ENCODE peak calls at places on chromosomes 2 and 18, in five cellular contexts. One of them, this sample, is unnamed.

GRCh38 chr2:128259585-128259984 is 59.1 kb downstream of the HS6ST1 start:
- DNase-seq in transverse colon: no peak
- DNase-seq in A549: no peak
- DNase-seq in body of pancreas: no peak
- DNase-seq in ovary: no peak
- DNase-seq in this sample: no peak

GRCh38 chr2:232941400-232941799 is 71.3 kb downstream of the SNORC start:
- DNase-seq in transverse colon: no peak
- DNase-seq in A549: no peak
- DNase-seq in body of pancreas: no peak
- DNase-seq in ovary: no peak
- DNase-seq in this sample: peak; percentile 1

GRCh38 chr2:150856596-150857281 is 369.3 kb upstream of the RND3 start:
- DNase-seq in transverse colon: no peak
- DNase-seq in A549: no peak
- DNase-seq in body of pancreas: no peak
- DNase-seq in ovary: no peak
- DNase-seq in this sample: no peak

GRCh38 chr2:153287109-153287801 is 191.3 kb downstream of the RPRM start:
- DNase-seq in transverse colon: no peak
- DNase-seq in A549: peak; percentile 2
- DNase-seq in body of pancreas: peak; percentile 36
- DNase-seq in ovary: no peak
- DNase-seq in this sample: no peak

GRCh38 chr2:129050116-129050515 is 731.4 kb upstream of the HS6ST1 start:
- DNase-seq in transverse colon: no peak
- DNase-seq in A549: no peak
- DNase-seq in body of pancreas: no peak
- DNase-seq in ovary: no peak
- DNase-seq in this sample: no peak

GRCh38 chr18:7601249-7601620 is 34.1 kb downstream of the PTPRM start:
- DNase-seq in transverse colon: no peak
- DNase-seq in A549: no peak
- DNase-seq in body of pancreas: no peak
- DNase-seq in ovary: no peak
- DNase-seq in this sample: no peak

GRCh38 chr2:240956161-240956934 is 42.1 kb upstream of the SNED1 start:
- DNase-seq in transverse colon: no peak
- DNase-seq in A549: no peak
- DNase-seq in body of pancreas: no peak
- DNase-seq in ovary: peak; percentile 32
- DNase-seq in this sample: no peak

GRCh38 chr2:3738454-3738853 is 35.1 kb downstream of the DCDC2C start:
- DNase-seq in transverse colon: no peak
- DNase-seq in A549: peak; percentile 75
- DNase-seq in body of pancreas: no peak
- DNase-seq in ovary: no peak
- DNase-seq in this sample: peak; percentile 60

GRCh38 chr2:30148850-30149249 is 2.0 kb downstream of the YPEL5 start:
- DNase-seq in transverse colon: no peak
- DNase-seq in A549: no peak
- DNase-seq in body of pancreas: no peak
- DNase-seq in ovary: no peak
- DNase-seq in this sample: no peak

GRCh38 chr2:3728104-3729054 is 25.0 kb downstream of the DCDC2C start:
- DNase-seq in transverse colon: no peak
- DNase-seq in A549: peak; percentile 65
- DNase-seq in body of pancreas: no peak
- DNase-seq in ovary: peak; percentile 38
- DNase-seq in this sample: peak; percentile 59

GRCh38 chr18:76847926-76848325 is 25.6 kb downstream of the ZNF236 start:
- DNase-seq in transverse colon: no peak
- DNase-seq in A549: no peak
- DNase-seq in body of pancreas: no peak
- DNase-seq in ovary: no peak
- DNase-seq in this sample: no peak

GRCh38 chr2:75609937-75610508 is 36.6 kb upstream of the MRPL19 start:
- DNase-seq in transverse colon: no peak
- DNase-seq in A549: no peak
- DNase-seq in body of pancreas: no peak
- DNase-seq in ovary: no peak
- DNase-seq in this sample: no peak

GRCh38 chr18:41529093-41529492 is 425.9 kb upstream of the PIK3C3 start:
- DNase-seq in transverse colon: no peak
- DNase-seq in A549: no peak
- DNase-seq in body of pancreas: no peak
- DNase-seq in ovary: no peak
- DNase-seq in this sample: no peak

GRCh38 chr2:156593011-156593921 is 157.1 kb downstream of the GPD2 start:
- DNase-seq in transverse colon: no peak
- DNase-seq in A549: no peak
- DNase-seq in body of pancreas: no peak
- DNase-seq in ovary: no peak
- DNase-seq in this sample: no peak

GRCh38 chr2:168456526-168457176 is 579 bp downstream of the CERS6 start:
- DNase-seq in transverse colon: peak; percentile 45
- DNase-seq in A549: peak; percentile 18
- DNase-seq in body of pancreas: peak; percentile 59
- DNase-seq in ovary: peak; percentile 68
- DNase-seq in this sample: no peak

GRCh38 chr2:64479259-64480198 is 25.6 kb downstream of the LGALSL start:
- DNase-seq in transverse colon: no peak
- DNase-seq in A549: no peak
- DNase-seq in body of pancreas: no peak
- DNase-seq in ovary: no peak
- DNase-seq in this sample: no peak

GRCh38 chr2:212027681-212028628 is 510.6 kb downstream of the ERBB4 start:
- DNase-seq in transverse colon: no peak
- DNase-seq in A549: no peak
- DNase-seq in body of pancreas: no peak
- DNase-seq in ovary: no peak
- DNase-seq in this sample: no peak

GRCh38 chr2:144996225-144996795 is 476.4 kb upstream of the ZEB2 start:
- DNase-seq in transverse colon: no peak
- DNase-seq in A549: no peak
- DNase-seq in body of pancreas: no peak
- DNase-seq in ovary: no peak
- DNase-seq in this sample: no peak

GRCh38 chr2:123085479-123085878 is 939.6 kb upstream of the CNTNAP5 start:
- DNase-seq in transverse colon: no peak
- DNase-seq in A549: no peak
- DNase-seq in body of pancreas: no peak
- DNase-seq in ovary: no peak
- DNase-seq in this sample: no peak

GRCh38 chr18:76421291-76422078 is 73.6 kb downstream of the ZNF516 start:
- DNase-seq in transverse colon: no peak
- DNase-seq in A549: no peak
- DNase-seq in body of pancreas: no peak
- DNase-seq in ovary: no peak
- DNase-seq in this sample: no peak

GRCh38 chr2:120552800-120553471 is 182.7 kb upstream of the GLI2 start:
- DNase-seq in transverse colon: peak; percentile 84
- DNase-seq in A549: peak; percentile 87
- DNase-seq in body of pancreas: peak; percentile 96
- DNase-seq in ovary: peak; percentile 68
- DNase-seq in this sample: peak; percentile 75

GRCh38 chr18:32438173-32438572 is 32.5 kb downstream of the GAREM1 start:
- DNase-seq in transverse colon: no peak
- DNase-seq in A549: no peak
- DNase-seq in body of pancreas: peak; percentile 9
- DNase-seq in ovary: no peak
- DNase-seq in this sample: no peak

GRCh38 chr2:127526940-127527804 is 883 bp upstream of the IWS1 start:
- DNase-seq in transverse colon: no peak
- DNase-seq in A549: peak; percentile 26
- DNase-seq in body of pancreas: no peak
- DNase-seq in ovary: no peak
- DNase-seq in this sample: no peak

GRCh38 chr2:111160758-111161157 is 40.0 kb downstream of the BCL2L11 start:
- DNase-seq in transverse colon: no peak
- DNase-seq in A549: no peak
- DNase-seq in body of pancreas: no peak
- DNase-seq in ovary: no peak
- DNase-seq in this sample: no peak

GRCh38 chr18:58438161-58438983 is 190.5 kb downstream of the ALPK2 start:
- DNase-seq in transverse colon: no peak
- DNase-seq in A549: no peak
- DNase-seq in body of pancreas: no peak
- DNase-seq in ovary: no peak
- DNase-seq in this sample: no peak

GRCh38 chr18:53991805-53992204 is 232.7 kb downstream of the MBD2 start:
- DNase-seq in transverse colon: no peak
- DNase-seq in A549: no peak
- DNase-seq in body of pancreas: no peak
- DNase-seq in ovary: no peak
- DNase-seq in this sample: no peak

GRCh38 chr2:26018184-26018716 is 15.6 kb upstream of the RAB10 start:
- DNase-seq in transverse colon: peak; percentile 83
- DNase-seq in A549: peak; percentile 95
- DNase-seq in body of pancreas: peak; percentile 93
- DNase-seq in ovary: peak; percentile 77
- DNase-seq in this sample: peak; percentile 93

GRCh38 chr18:79704631-79705030 is 25.0 kb downstream of the CTDP1 start:
- DNase-seq in transverse colon: no peak
- DNase-seq in A549: no peak
- DNase-seq in body of pancreas: no peak
- DNase-seq in ovary: no peak
- DNase-seq in this sample: no peak

GRCh38 chr18:48201337-48201705 is 207.9 kb downstream of the ZBTB7C start:
- DNase-seq in transverse colon: no peak
- DNase-seq in A549: no peak
- DNase-seq in body of pancreas: no peak
- DNase-seq in ovary: no peak
- DNase-seq in this sample: no peak

DNA sequence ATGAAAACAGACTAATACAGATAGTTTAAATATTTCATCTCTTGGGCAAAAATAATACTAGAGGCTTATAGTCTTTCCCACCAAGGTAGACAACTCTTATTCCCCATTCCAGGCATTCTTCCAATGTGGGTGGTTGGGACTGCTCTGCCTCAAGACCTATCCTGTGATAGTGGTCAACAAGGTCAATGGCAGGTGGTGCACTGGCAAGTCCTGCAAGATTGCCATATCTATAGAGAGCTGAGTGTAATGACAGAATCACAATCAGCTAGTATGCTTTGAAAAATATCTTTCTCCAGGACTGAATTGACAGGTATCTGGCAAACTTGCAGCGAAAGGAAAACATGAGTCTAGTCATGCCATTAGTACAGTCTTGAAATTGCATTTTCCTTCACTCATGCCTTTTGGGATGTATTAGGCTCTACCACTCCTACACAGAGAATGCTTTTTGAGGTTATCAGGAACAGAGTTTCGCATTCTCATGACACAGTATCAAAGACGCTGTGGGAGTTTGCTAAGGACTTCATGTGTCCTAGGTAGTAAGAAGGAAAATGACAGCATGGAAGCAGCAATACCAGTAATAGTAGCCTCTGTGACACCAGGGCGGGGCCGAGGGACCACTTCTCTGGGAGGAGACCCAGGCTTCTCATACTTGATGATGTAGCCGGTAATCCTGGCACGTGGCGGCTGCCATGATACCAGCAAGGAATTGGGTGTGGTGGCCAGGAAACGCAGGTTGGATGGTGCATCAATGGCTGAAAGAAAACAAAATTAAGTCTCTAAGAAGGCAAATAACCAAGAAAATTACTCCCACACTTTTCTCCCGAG is 61.0 kb downstream of the FN1 start:
- DNase-seq in transverse colon: no peak
- DNase-seq in A549: no peak
- DNase-seq in body of pancreas: no peak
- DNase-seq in ovary: no peak
- DNase-seq in this sample: no peak
- TF ChIP-seq POLR2A in transverse colon: no peak
- TF ChIP-seq POLR2A in A549: no peak
- TF ChIP-seq POLR2A in body of pancreas: no peak
- TF ChIP-seq POLR2A in ovary: no peak
- TF ChIP-seq POLR2A in this sample: no peak

GRCh38 chr2:85327757-85328617 is at the start of gene TGOLN2:
- DNase-seq in transverse colon: peak; percentile 95
- DNase-seq in A549: peak; percentile 98
- DNase-seq in body of pancreas: peak; percentile 94
- DNase-seq in ovary: peak; percentile 95
- DNase-seq in this sample: peak; percentile 90
- TF ChIP-seq CTCF in transverse colon: no peak
- TF ChIP-seq CTCF in A549: no peak
- TF ChIP-seq CTCF in body of pancreas: no peak
- TF ChIP-seq CTCF in ovary: no peak
- TF ChIP-seq CTCF in this sample: no peak

DNA sequence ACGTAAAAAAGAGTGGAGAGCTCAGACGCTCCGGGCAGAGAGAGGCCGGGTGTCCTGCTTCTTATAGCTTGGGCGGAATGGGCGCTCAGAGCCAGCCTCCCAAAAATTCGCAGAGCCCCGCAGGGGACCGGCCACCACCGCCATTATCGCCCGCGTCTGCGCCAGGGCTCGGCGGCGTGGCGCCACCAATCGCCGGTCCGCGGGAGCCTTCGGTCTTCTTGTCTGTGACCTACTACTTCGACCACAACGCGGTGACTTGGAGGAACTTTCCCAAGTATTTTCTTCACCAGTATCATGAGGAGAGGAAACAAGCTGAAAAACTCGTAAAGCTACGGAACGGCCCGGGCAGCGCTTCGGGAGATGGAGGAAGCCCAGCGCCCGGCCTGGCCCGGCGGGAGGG is 1138.1 kb upstream of the CHAC2 start:
- DNase-seq in transverse colon: no peak
- DNase-seq in A549: no peak
- DNase-seq in body of pancreas: no peak
- DNase-seq in ovary: no peak
- DNase-seq in this sample: no peak
- TF ChIP-seq POLR2A in transverse colon: no peak
- TF ChIP-seq POLR2A in A549: no peak
- TF ChIP-seq POLR2A in body of pancreas: no peak
- TF ChIP-seq POLR2A in ovary: no peak
- TF ChIP-seq POLR2A in this sample: no peak

GRCh38 chr2:180520206-180520605 is 460.2 kb upstream of the UBE2E3 start:
- DNase-seq in transverse colon: peak; percentile 8
- DNase-seq in A549: no peak
- DNase-seq in body of pancreas: no peak
- DNase-seq in ovary: no peak
- DNase-seq in this sample: no peak
- TF ChIP-seq CTCF in transverse colon: no peak
- TF ChIP-seq CTCF in A549: peak; percentile 16
- TF ChIP-seq CTCF in body of pancreas: no peak
- TF ChIP-seq CTCF in ovary: no peak
- TF ChIP-seq CTCF in this sample: no peak